ENCODE peak calls at places on chromosome 6, in seven cellular contexts. M, I, L, G, Z, U and Y are unnamed samples.
A peak's percentile ranks its signal among the peaks of the same experiment; 100 is the strongest.

GRCh38 chr6:82211326-82211725 is 36.2 kb downstream of the IBTK start:
- DNase-seq in G (no peak), L (no peak), U (no peak), M (no peak), I (no peak), Z (no peak), Y (no peak)

GRCh38 chr6:151071295-151071694 is 168.5 kb upstream of the AKAP12 start:
- DNase-seq in U (no peak), M (peak; percentile 79), G (no peak), I (no peak), L (no peak), Z (no peak), Y (no peak)

GRCh38 chr6:160462551-160463109 is 114.5 kb downstream of the SLC22A3 start:
- DNase-seq in U (peak; percentile 30), L (peak; percentile 10), M (peak; percentile 95), G (peak; percentile 48), Z (no peak), I (no peak), Y (peak; percentile 9)

GRCh38 chr6:149213829-149214228 is 103.7 kb upstream of the TAB2 start:
- DNase-seq in I (no peak), L (no peak), G (no peak), M (no peak), U (no peak), Z (no peak), Y (no peak)

GRCh38 chr6:41209547-41209951 is 8.6 kb upstream of the TREML2 start:
- DNase-seq in I (no peak), U (no peak), G (no peak), L (no peak), M (no peak), Z (no peak), Y (no peak)

GRCh38 chr6:63764318-63764916 is 128.8 kb downstream of the PHF3 start:
- DNase-seq in L (no peak), G (peak; percentile 53), I (no peak), M (peak; percentile 26), Z (peak; percentile 45), U (no peak), Y (no peak)

GRCh38 chr6:42017021-42017643 is 33.2 kb upstream of the TAF8 start:
- DNase-seq in G (no peak), M (peak; percentile 86), I (no peak), U (no peak), Z (no peak), L (no peak), Y (no peak)

GRCh38 chr6:149164199-149164745 is 153.2 kb upstream of the TAB2 start:
- DNase-seq in U (no peak), Z (no peak), M (no peak), G (no peak), L (no peak), I (no peak), Y (no peak)

GRCh38 chr6:25333471-25333870 is 54.3 kb downstream of the CARMIL1 start:
- DNase-seq in U (no peak), L (no peak), G (no peak), I (no peak), Z (no peak), M (no peak), Y (no peak)

GRCh38 chr6:88135578-88136114 is 30.5 kb downstream of the CNR1 start:
- DNase-seq in Z (no peak), M (no peak), U (peak; percentile 47), G (no peak), I (no peak), L (no peak), Y (no peak)

GRCh38 chr6:123418101-123418500 is 218.6 kb downstream of the TRDN start:
- DNase-seq in I (no peak), M (no peak), Z (no peak), L (no peak), U (no peak), G (no peak), Y (no peak)

GRCh38 chr6:8245736-8246135 is 143.4 kb upstream of the EEF1E1 start:
- DNase-seq in U (no peak), Z (no peak), I (no peak), L (no peak), G (no peak), M (no peak), Y (no peak)

GRCh38 chr6:33860706-33861474 is 57.1 kb upstream of the MLN start:
- DNase-seq in L (no peak), M (no peak), U (no peak), Z (no peak), I (no peak), G (peak; percentile 88), Y (no peak)

GRCh38 chr6:113432729-113433505 is 424.2 kb upstream of the MARCKS start:
- DNase-seq in G (no peak), L (no peak), M (no peak), U (no peak), I (no peak), Z (no peak), Y (no peak)

GRCh38 chr6:147909645-147910044 is 401.2 kb downstream of the SAMD5 start:
- DNase-seq in Z (no peak), G (no peak), L (no peak), I (no peak), U (no peak), M (no peak), Y (no peak)

GRCh38 chr6:158894192-158894591 is 75.0 kb upstream of the EZR start:
- DNase-seq in U (no peak), M (peak; percentile 96), L (no peak), Z (no peak), I (no peak), G (no peak), Y (no peak)

GRCh38 chr6:125230674-125231073 is 71.1 kb downstream of the HDDC2 start:
- DNase-seq in I (no peak), L (no peak), Z (no peak), G (no peak), M (no peak), U (no peak), Y (no peak)

GRCh38 chr6:43359381-43359780 is 10.1 kb downstream of the ZNF318 start:
- DNase-seq in U (no peak), M (no peak), L (no peak), G (no peak), I (no peak), Z (no peak), Y (no peak)

GRCh38 chr6:33878541-33878940 is 74.7 kb upstream of the MLN start:
- DNase-seq in Z (peak; percentile 87), M (no peak), U (no peak), L (no peak), G (no peak), I (no peak), Y (no peak)

GRCh38 chr6:13331516-13332348 is 3.4 kb upstream of the TBC1D7 start:
- DNase-seq in M (peak; percentile 35), I (no peak), G (peak; percentile 57), L (no peak), U (peak; percentile 46), Z (peak; percentile 30), Y (no peak)

GRCh38 chr6:36924778-36925396 is 29.7 kb upstream of the PI16 start:
- DNase-seq in I (no peak), U (no peak), L (no peak), M (no peak), Z (no peak), G (no peak), Y (no peak)